ENCODE peak calls at places on chromosomes 1 and 21, in four cellular contexts. P is AG04450; L is astrocyte of the spinal cord; O is activated CD4-positive, alpha-beta T cell treated with anti-CD3 and anti-CD28 coated beads for 24 hours. E is an unnamed sample.

GRCh38 chr1:7047866-7048265 is 262.6 kb downstream of the CAMTA1 start:
- DNase-seq in P (no peak), L (no peak), O (no peak), E (no peak)

GRCh38 chr1:173914366-173914871 is 2.7 kb downstream of the SERPINC1 start:
- DNase-seq in P (no peak), L (no peak), O (peak), E (no peak)

GRCh38 chr1:51520700-51521248 is 1.7 kb upstream of the EPS15 start:
- DNase-seq in P (no peak), L (no peak), O (no peak), E (no peak)

GRCh38 chr1:165915480-165916395 is 88.3 kb downstream of the UCK2 start:
- DNase-seq in P (no peak), L (no peak), O (no peak), E (no peak)

GRCh38 chr1:54610048-54610447 is 13.3 kb downstream of the FAM151A start:
- DNase-seq in P (no peak), L (peak), O (no peak), E (no peak)

GRCh38 chr1:8679411-8679800 is 138.0 kb downstream of the RERE start:
- DNase-seq in P (no peak), L (no peak), O (no peak), E (no peak)

GRCh38 chr1:222634180-222635013 is 16.5 kb downstream of the MIA3 start:
- DNase-seq in P (peak), L (peak), O (peak), E (no peak)

GRCh38 chr21:31254131-31254530 is 89.9 kb downstream of the TIAM1 start:
- DNase-seq in P (no peak), L (no peak), O (no peak), E (no peak)

GRCh38 chr1:34398205-34398915 is 221.7 kb downstream of the C1orf94 start:
- DNase-seq in P (no peak), L (no peak), O (no peak), E (no peak)

GRCh38 chr1:117598489-117598888 is 7.4 kb upstream of the TENT5C start:
- DNase-seq in P (no peak), L (no peak), O (no peak), E (no peak)

GRCh38 chr1:30384286-30385245 is 338.8 kb downstream of the MATN1 start:
- DNase-seq in P (no peak), L (no peak), O (no peak), E (peak)

GRCh38 chr1:109918077-109918606 is 7.5 kb downstream of the CSF1 start:
- DNase-seq in P (no peak), L (no peak), O (no peak), E (no peak)

GRCh38 chr1:244049969-244050834 is 881 bp upstream of the ZBTB18 start:
- DNase-seq in P (no peak), L (no peak), O (no peak), E (no peak)

GRCh38 chr1:168482106-168482505 is 61.7 kb downstream of the XCL2 start:
- DNase-seq in P (no peak), L (no peak), O (no peak), E (no peak)

GRCh38 chr1:172581273-172581672 is 48.3 kb downstream of the SUCO start:
- DNase-seq in P (no peak), L (no peak), O (no peak), E (no peak)

GRCh38 chr1:46802081-46802480 is 3.2 kb downstream of the CYP4B1 start:
- DNase-seq in P (no peak), L (no peak), O (no peak), E (no peak)

GRCh38 chr1:101004061-101004460 is 21.5 kb downstream of the DPH5 start:
- DNase-seq in P (no peak), L (peak), O (no peak), E (no peak)